ENCODE peak calls at places on chromosomes 13 and 19, in four cellular contexts. V is K562, Y is dorsolateral prefrontal cortex, P is H1. F is an unnamed sample.

GRCh38 chr19:46181386-46181774 is 33.3 kb downstream of the IGFL2 start:
- DNase-seq in V (no peak), Y (no peak), P (no peak), F (no peak)

GRCh38 chr19:49642488-49643035 is 553 bp downstream of the SCAF1 start:
- DNase-seq in V (no peak), P (no peak), Y (no peak), F (no peak)

GRCh38 chr13:57630661-57631606 is 610 bp upstream of the PCDH17 start:
- DNase-seq in Y (peak; percentile 53), P (no peak), V (no peak), F (no peak)

GRCh38 chr13:66159526-66159925 is 1070.6 kb downstream of the PCDH9 start:
- DNase-seq in Y (no peak), P (no peak), V (no peak), F (no peak)

GRCh38 chr13:80133631-80134083 is 207.3 kb downstream of the SPRY2 start:
- DNase-seq in P (no peak), Y (no peak), V (no peak), F (no peak)

GRCh38 chr13:73602295-73602694 is 531.9 kb downstream of the KLF12 start:
- DNase-seq in Y (no peak), V (no peak), P (no peak), F (no peak)

GRCh38 chr13:91200486-91200885 is 147.0 kb upstream of the MIR17HG start:
- DNase-seq in V (no peak), P (no peak), Y (no peak), F (no peak)

GRCh38 chr19:50839712-50840655 is 6.6 kb upstream of the KLK15 start:
- DNase-seq in Y (no peak), P (no peak), V (no peak), F (no peak)

GRCh38 chr19:12873891-12874745 is 7.1 kb downstream of the DNASE2 start:
- DNase-seq in P (no peak), Y (no peak), V (no peak), F (no peak)

GRCh38 chr13:107121793-107122192 is 553.9 kb upstream of the ARGLU1 start:
- DNase-seq in Y (no peak), V (no peak), P (no peak), F (no peak)

GRCh38 chr13:107119989-107120881 is 552.3 kb upstream of the ARGLU1 start:
- DNase-seq in V (no peak), Y (no peak), P (no peak), F (no peak)

GRCh38 chr13:107124730-107125129 is 556.8 kb upstream of the ARGLU1 start:
- DNase-seq in Y (no peak), P (no peak), V (no peak), F (no peak)

DNA sequence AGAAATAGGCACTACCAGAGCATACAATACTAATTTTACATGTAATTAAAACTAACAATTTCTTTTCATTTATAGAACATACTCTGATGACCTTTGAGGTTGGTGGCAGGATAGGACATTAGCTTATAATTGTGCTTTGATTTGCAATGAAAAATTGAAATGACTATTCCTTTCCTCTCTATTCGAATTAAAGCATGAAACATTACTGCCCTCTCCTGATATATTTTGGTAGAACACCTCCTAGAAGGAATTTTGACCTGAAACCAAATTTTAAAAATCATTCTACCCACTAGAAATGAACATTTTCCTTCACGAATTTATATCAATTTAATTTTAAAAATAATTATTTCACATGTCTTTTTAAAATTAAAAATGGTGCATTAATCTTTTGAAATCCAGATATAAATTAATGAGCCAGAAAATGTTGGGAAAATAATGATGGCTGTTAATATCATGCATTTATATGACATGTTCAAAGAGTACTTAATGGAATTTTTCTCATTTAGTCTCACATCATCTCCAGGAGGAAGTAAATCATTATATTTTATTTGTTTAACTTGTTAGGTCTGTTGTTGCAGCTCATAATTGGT is 556.3 kb upstream of the ARGLU1 start:
- DNase-seq in Y (no peak), P (no peak), V (no peak), F (no peak)
- TF ChIP-seq CTCF in Y (peak; percentile 76), P (no peak), V (peak; percentile 19), F (no peak)

GRCh38 chr13:106597759-106598395 is 29.9 kb upstream of the ARGLU1 start:
- DNase-seq in P (no peak), Y (no peak), V (no peak), F (no peak)
- TF ChIP-seq CTCF in P (no peak), Y (no peak), V (no peak), F (no peak)

GRCh38 chr13:81929988-81930387 is 1589.1 kb upstream of the SPRY2 start:
- DNase-seq in V (no peak), P (no peak), Y (no peak), F (no peak)

DNA sequence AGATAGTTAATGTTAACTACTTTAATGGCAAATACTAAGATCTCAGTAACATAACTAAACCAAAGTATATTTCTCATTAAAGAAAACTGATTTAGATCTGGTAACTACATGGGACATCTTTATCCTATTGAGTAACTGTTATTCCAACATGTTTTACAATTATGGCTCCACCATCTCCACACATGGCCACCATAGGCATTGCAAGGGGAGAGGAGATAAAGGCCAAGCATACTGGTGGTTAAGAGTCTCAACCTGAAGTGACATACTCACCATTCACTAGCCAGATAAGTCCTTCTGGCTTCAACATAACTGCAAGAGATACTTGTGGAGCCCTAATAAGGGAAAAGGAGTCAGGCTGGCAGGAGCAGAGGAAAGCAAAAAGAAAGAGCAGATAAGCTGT is 1586.4 kb upstream of the SPRY2 start:
- DNase-seq in P (no peak), Y (no peak), V (no peak), F (no peak)
- TF ChIP-seq CTCF in P (no peak), Y (no peak), V (no peak), F (no peak)

GRCh38 chr13:46071590-46072249 is 19.2 kb upstream of the ZC3H13 start:
- DNase-seq in V (no peak), Y (no peak), P (no peak), F (no peak)
- TF ChIP-seq CTCF in V (peak; percentile 40), Y (no peak), P (peak; percentile 31), F (no peak)

GRCh38 chr13:111874981-111875380 is 192.0 kb upstream of the SOX1 start:
- DNase-seq in V (no peak), P (no peak), Y (no peak), F (no peak)

GRCh38 chr13:111875922-111876321 is 191.0 kb upstream of the SOX1 start:
- DNase-seq in P (no peak), Y (no peak), V (no peak), F (no peak)

GRCh38 chr13:111877906-111878305 is 189.0 kb upstream of the SOX1 start:
- DNase-seq in P (no peak), Y (no peak), V (no peak), F (no peak)

GRCh38 chr13:111873676-111874178 is 193.2 kb upstream of the SOX1 start:
- DNase-seq in V (no peak), P (no peak), Y (no peak), F (no peak)

GRCh38 chr13:111876506-111876905 is 190.4 kb upstream of the SOX1 start:
- DNase-seq in P (no peak), Y (no peak), V (no peak), F (no peak)
- TF ChIP-seq CTCF in P (no peak), Y (no peak), V (no peak), F (no peak)

DNA sequence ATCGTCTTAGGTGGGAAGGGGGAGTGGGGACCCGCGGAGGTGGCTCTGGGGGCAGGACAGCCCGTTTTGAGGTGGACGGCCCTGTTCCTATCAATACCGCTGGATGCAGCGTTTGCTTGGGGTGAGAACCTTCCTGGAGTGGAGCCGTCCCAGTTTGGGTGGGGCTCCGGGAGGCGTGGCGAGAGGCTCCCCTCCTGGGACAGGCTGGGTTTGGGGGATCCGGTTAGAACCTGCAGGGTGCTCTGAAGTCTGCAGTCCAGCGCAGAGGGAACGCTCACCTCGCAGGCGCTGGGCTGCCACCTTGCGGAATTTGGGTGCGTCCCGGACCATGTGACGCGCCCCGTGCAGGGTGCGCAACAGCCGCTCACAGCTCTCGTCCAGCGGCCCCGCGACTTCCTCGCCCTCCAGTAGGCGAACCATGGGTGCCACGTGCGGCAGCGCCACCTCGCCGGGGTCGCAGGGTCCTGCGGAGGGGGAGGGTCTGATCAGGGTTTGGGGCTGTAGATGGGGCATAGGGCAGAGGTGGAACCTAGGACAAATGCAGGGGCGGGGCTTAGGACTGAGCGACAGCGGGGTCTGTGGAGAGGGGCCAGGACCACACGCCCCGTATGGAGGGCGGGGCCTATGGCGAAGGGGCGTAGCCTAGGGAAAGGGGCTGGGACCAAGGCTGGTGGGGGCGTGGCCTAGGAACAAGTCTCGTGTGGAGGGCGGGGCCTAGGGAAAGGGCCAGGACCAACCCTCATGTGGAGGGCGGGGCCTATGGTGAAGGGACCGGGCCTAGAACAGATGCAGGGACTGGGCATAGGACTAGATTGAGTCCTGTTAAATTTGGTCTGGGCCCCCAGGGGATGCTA is 13.8 kb downstream of the SH2D3A start:
- DNase-seq in Y (no peak), P (peak; percentile 97), V (peak; percentile 96), F (peak; percentile 83)
- TF ChIP-seq CTCF in Y (peak; percentile 45), P (peak; percentile 52), V (peak; percentile 75), F (no peak)

DNA sequence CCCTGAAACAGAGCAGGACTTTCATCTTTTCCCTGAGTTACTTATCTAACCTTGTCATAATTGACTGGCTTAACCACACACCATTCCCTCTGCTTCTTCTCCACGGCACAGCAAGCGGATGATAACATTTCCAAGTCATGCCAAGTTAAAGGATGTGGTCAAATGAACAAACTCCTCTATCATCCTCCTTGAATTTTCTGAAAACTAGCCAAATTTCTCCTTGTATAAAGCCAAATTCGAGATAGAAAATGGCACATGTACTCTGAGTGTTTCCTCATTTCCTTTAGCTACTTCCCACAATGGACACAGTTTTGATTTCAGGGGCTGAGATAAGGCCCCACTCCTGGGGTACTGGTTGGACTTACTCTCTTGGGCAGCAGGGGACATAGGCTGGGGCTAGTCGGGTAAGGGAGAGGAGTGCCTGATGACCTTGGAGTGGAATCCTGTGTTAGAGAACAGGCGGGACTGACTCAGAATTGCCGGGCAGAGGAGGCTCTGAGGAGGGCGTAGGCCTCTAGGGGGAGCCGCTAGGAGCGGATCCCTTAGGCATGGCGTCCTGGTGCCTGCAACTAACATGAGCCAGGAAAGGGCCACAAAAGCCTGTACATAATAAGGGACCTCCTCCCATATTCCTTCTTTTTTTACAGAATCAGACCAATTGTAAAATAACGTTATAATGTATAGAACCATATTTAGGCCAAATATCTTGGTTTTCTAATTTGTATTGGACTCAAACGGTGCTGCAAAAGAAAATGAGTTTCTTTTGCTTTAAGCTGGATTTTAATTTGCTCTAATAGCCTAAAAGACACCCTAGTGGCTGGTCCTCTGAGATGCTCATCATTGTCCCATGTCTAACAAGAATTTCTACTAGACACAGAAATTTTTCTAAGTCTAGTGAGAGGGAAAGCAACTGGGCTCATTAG is 20.4 kb upstream of the TMTC4 start:
- DNase-seq in V (peak; percentile 40), P (peak; percentile 53), Y (no peak), F (no peak)
- TF ChIP-seq CTCF in V (peak; percentile 63), P (peak; percentile 84), Y (peak; percentile 35), F (no peak)

F was measured in omental fat pad.